ENCODE peak calls at places on chromosome X, in four cellular contexts. L, T, S and Q are unnamed samples.

GRCh38 chrX:75603833-75604232 is 81.0 kb upstream of the ZDHHC15 start:
- DNase-seq in L (no peak), T (no peak), S (peak), Q (no peak)

GRCh38 chrX:11100281-11101035 is 10.7 kb upstream of the HCCS start:
- DNase-seq in L (peak), T (no peak), S (peak), Q (peak)

GRCh38 chrX:95754411-95754810 is 930.2 kb upstream of the DIAPH2 start:
- DNase-seq in L (no peak), T (no peak), S (no peak), Q (no peak)

GRCh38 chrX:1453951-1454785 is 1.5 kb upstream of the ASMTL start:
- DNase-seq in L (no peak), T (peak), S (peak), Q (no peak)

GRCh38 chrX:88604433-88605221 is 142.4 kb upstream of the CPXCR1 start:
- DNase-seq in L (no peak), T (no peak), S (no peak), Q (no peak)

GRCh38 chrX:34875204-34875603 is 67.4 kb upstream of the FAM47B start:
- DNase-seq in L (no peak), T (no peak), S (no peak), Q (peak)

GRCh38 chrX:31629195-31629594 is 557.4 kb upstream of the FTHL17 start:
- DNase-seq in L (no peak), T (no peak), S (no peak), Q (no peak)

GRCh38 chrX:123818243-123818642 is 41.6 kb upstream of the XIAP start:
- DNase-seq in L (peak), T (no peak), S (no peak), Q (no peak)

GRCh38 chrX:110316351-110317078 is 1.4 kb downstream of the AMMECR1 start:
- DNase-seq in L (no peak), T (no peak), S (no peak), Q (no peak)

GRCh38 chrX:119427024-119427794 is 28.1 kb downstream of the SLC25A43 start:
- DNase-seq in L (no peak), T (no peak), S (no peak), Q (no peak)

GRCh38 chrX:130196453-130196852 is 24.7 kb downstream of the RAB33A start:
- DNase-seq in L (no peak), T (no peak), S (no peak), Q (no peak)

GRCh38 chrX:15679246-15679645 is 14.6 kb upstream of the CLTRN start:
- DNase-seq in L (no peak), T (no peak), S (no peak), Q (no peak)

GRCh38 chrX:40434947-40435346 is 145.8 kb upstream of the ATP6AP2 start:
- DNase-seq in L (no peak), T (peak), S (no peak), Q (no peak)

GRCh38 chrX:141969706-141970105 is 66.0 kb downstream of the MAGEC1 start:
- DNase-seq in L (no peak), T (no peak), S (no peak), Q (no peak)

GRCh38 chrX:2183193-2183725 is 317.5 kb downstream of the DHRSX start:
- DNase-seq in L (no peak), T (no peak), S (no peak), Q (no peak)

GRCh38 chrX:63506320-63506719 is 155.2 kb upstream of the SPIN4 start:
- DNase-seq in L (no peak), T (no peak), S (peak), Q (no peak)

GRCh38 chrX:25726539-25726938 is 411.6 kb upstream of the MAGEB18 start:
- DNase-seq in L (peak), T (no peak), S (no peak), Q (no peak)

GRCh38 chrX:9396930-9397329 is 67.9 kb upstream of the TBL1X start:
- DNase-seq in L (no peak), T (no peak), S (no peak), Q (peak)

GRCh38 chrX:133151320-133151719 is 54.4 kb upstream of the USP26 start:
- DNase-seq in L (no peak), T (no peak), S (no peak), Q (peak)

GRCh38 chrX:107117993-107118321 is 665 bp downstream of the RBM41 start:
- DNase-seq in L (no peak), T (no peak), S (no peak), Q (no peak)

GRCh38 chrX:115560978-115561604 is at the start of gene PLS3:
- DNase-seq in L (peak), T (peak), S (peak), Q (no peak)

GRCh38 chrX:39012561-39013209 is 211.4 kb downstream of the MID1IP1 start:
- DNase-seq in L (no peak), T (no peak), S (no peak), Q (no peak)

GRCh38 chrX:135086197-135086854 is 34.0 kb downstream of the ETDB start:
- DNase-seq in L (no peak), T (no peak), S (peak), Q (peak)

GRCh38 chrX:131271274-131271673 is 17.8 kb downstream of the IGSF1 start:
- DNase-seq in L (no peak), T (no peak), S (no peak), Q (no peak)

GRCh38 chrX:53049127-53049517 is 533 bp downstream of the GPR173 start:
- DNase-seq in L (no peak), T (no peak), S (no peak), Q (no peak)

GRCh38 chrX:66013195-66013816 is 26.6 kb downstream of the VSIG4 start:
- DNase-seq in L (no peak), T (no peak), S (no peak), Q (no peak)

GRCh38 chrX:56745019-56745418 is 16.0 kb downstream of the NBDY start:
- DNase-seq in L (no peak), T (no peak), S (no peak), Q (peak)

GRCh38 chrX:68498044-68498507 is 775 bp upstream of the YIPF6 start:
- DNase-seq in L (no peak), T (no peak), S (no peak), Q (no peak)

GRCh38 chrX:129791961-129792570 is 12.3 kb downstream of the SASH3 start:
- DNase-seq in L (no peak), T (no peak), S (no peak), Q (no peak)